ENCODE peak calls at places on chromosomes 5 and 9, in ten cellular contexts. T is lower lobe of right lung, S is IMR-90, C is HCT116, P is neural progenitor cell, W is pancreas, G is fibroblast of lung, N is body of pancreas, E is adrenal gland, K is RWPE2. M is an unnamed sample.

GRCh38 chr5:68086857-68087256 is 128.7 kb upstream of the PIK3R1 start:
- DNase-seq in W (no peak), K (no peak), E (peak; percentile 44), P (no peak), S (peak; percentile 81), N (no peak), G (peak; percentile 76), C (no peak), T (no peak), M (no peak)

GRCh38 chr9:128807827-128808226 is 10.5 kb upstream of the ENDOG start:
- DNase-seq in C (no peak), P (no peak), N (no peak), T (no peak), E (no peak), S (no peak), W (no peak), K (no peak), G (no peak), M (no peak)

GRCh38 chr5:14206028-14206725 is 63.0 kb downstream of the TRIO start:
- DNase-seq in G (no peak), C (no peak), S (no peak), N (no peak), T (no peak), E (no peak), W (no peak), P (no peak), K (no peak), M (no peak)

GRCh38 chr5:129506092-129506491 is 46.0 kb downstream of the ADAMTS19 start:
- DNase-seq in G (peak; percentile 50), E (no peak), C (no peak), P (no peak), S (peak; percentile 23), N (no peak), T (no peak), W (no peak), K (no peak), M (peak; percentile 69)

GRCh38 chr5:107431998-107432397 is 238.7 kb downstream of the EFNA5 start:
- DNase-seq in S (peak; percentile 63), C (no peak), E (no peak), G (peak; percentile 56), K (no peak), T (no peak), N (no peak), P (no peak), W (no peak), M (peak; percentile 46)

GRCh38 chr9:114521846-114522245 is 16.6 kb upstream of the WHRN start:
- DNase-seq in N (no peak), S (peak; percentile 21), C (no peak), P (no peak), K (no peak), G (no peak), T (no peak), E (no peak), W (no peak), M (no peak)

GRCh38 chr9:99823392-99824377 is 2.0 kb downstream of the NR4A3 start:
- DNase-seq in S (peak; percentile 47), N (peak; percentile 39), K (peak; percentile 64), E (peak; percentile 55), T (peak; percentile 60), P (peak; percentile 65), G (peak; percentile 53), C (no peak), W (peak; percentile 77), M (peak; percentile 32)

GRCh38 chr9:17480966-17481365 is 97.9 kb upstream of the SH3GL2 start:
- DNase-seq in S (no peak), P (no peak), K (peak; percentile 31), G (no peak), C (no peak), T (peak; percentile 41), N (no peak), E (no peak), W (peak; percentile 53), M (no peak)

GRCh38 chr5:132281856-132282614 is 12.2 kb upstream of the SLC22A4 start:
- DNase-seq in E (peak; percentile 8), W (no peak), S (no peak), K (no peak), G (no peak), P (no peak), T (no peak), C (no peak), N (no peak), M (no peak)

GRCh38 chr9:19788614-19789271 is at the start of gene SLC24A2:
- DNase-seq in G (no peak), E (no peak), P (peak; percentile 86), N (no peak), C (no peak), W (peak; percentile 54), K (no peak), S (no peak), T (no peak), M (no peak)

GRCh38 chr5:138721979-138722378 is 31.2 kb upstream of the CTNNA1 start:
- DNase-seq in P (no peak), E (no peak), W (no peak), K (no peak), T (no peak), G (no peak), N (no peak), S (no peak), C (no peak), M (no peak)

GRCh38 chr9:134626576-134627416 is 14.8 kb upstream of the COL5A1 start:
- DNase-seq in G (peak; percentile 45), E (no peak), S (peak; percentile 59), W (peak; percentile 20), P (no peak), T (no peak), N (peak; percentile 3), K (peak; percentile 59), C (no peak), M (no peak)

GRCh38 chr9:20209421-20210340 is 412.6 kb downstream of the MLLT3 start:
- DNase-seq in K (no peak), C (no peak), G (no peak), N (no peak), P (no peak), S (no peak), W (no peak), T (no peak), E (no peak), M (no peak)

GRCh38 chr9:16964228-16964627 is 93.8 kb upstream of the BNC2 start:
- DNase-seq in T (no peak), N (no peak), E (no peak), G (peak; percentile 100), K (peak; percentile 58), S (peak; percentile 100), W (no peak), P (no peak), C (peak; percentile 8), M (peak; percentile 95)

GRCh38 chr5:132215329-132215728 is 12.3 kb downstream of the P4HA2 start:
- DNase-seq in K (peak; percentile 98), C (no peak), G (peak; percentile 97), W (peak; percentile 88), T (peak; percentile 85), E (peak; percentile 94), S (peak; percentile 98), P (no peak), N (peak; percentile 97), M (peak; percentile 94)

GRCh38 chr5:111963555-111963954 is 206.6 kb upstream of the NREP start:
- DNase-seq in P (no peak), T (no peak), E (no peak), K (no peak), N (no peak), W (no peak), C (no peak), G (no peak), S (no peak), M (no peak)
- H3K4me1 ChIP-seq in P (no peaks in the 10 kb centered on the region), T (no peaks in the 10 kb centered on the region), E (no peaks in the 10 kb centered on the region), K (peaks cover 11% of the 10 kb centered on the region), N (no peaks in the 10 kb centered on the region), W (no peaks in the 10 kb centered on the region), C (no peaks in the 10 kb centered on the region), G (peaks cover 3% of the 10 kb centered on the region), S (peaks cover 8% of the 10 kb centered on the region), M (no peaks in the 10 kb centered on the region)

GRCh38 chr9:126938332-126938731 is 23.8 kb downstream of the RALGPS1 start:
- DNase-seq in K (no peak), C (no peak), N (no peak), E (peak; percentile 62), S (no peak), P (no peak), W (no peak), G (no peak), T (no peak), M (no peak)

GRCh38 chr9:126937444-126937843 is 22.9 kb downstream of the RALGPS1 start:
- DNase-seq in N (no peak), C (no peak), K (no peak), E (no peak), S (no peak), P (no peak), G (no peak), T (no peak), W (no peak), M (no peak)

GRCh38 chr9:126942369-126942768 is 27.8 kb downstream of the RALGPS1 start:
- DNase-seq in C (no peak), T (no peak), N (no peak), S (no peak), P (no peak), K (no peak), W (no peak), E (no peak), G (no peak), M (no peak)

GRCh38 chr9:126935630-126936029 is 21.0 kb downstream of the RALGPS1 start:
- DNase-seq in N (no peak), K (no peak), G (no peak), T (no peak), W (no peak), P (no peak), C (no peak), E (peak; percentile 62), S (peak; percentile 49), M (no peak)

DNA sequence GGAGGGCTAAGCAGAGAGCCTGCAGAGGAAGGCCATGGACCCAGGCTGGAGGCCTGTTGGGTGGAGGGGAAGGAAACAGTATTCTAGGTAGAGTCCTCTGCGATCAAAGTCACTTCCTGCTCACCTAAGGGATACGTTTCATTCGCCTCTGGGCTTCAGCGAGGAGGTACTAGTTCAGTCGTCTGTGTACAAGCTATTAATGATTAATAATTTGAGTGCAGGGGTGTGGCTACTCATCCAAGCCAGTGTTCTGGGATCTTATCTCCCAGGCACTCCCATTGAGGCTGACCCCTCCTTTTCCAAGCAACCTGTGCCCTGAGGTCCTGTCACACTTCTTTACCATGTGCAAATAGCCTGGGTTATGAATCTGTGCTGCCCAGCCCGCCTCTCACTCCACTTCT is 25.2 kb downstream of the RALGPS1 start:
- DNase-seq in W (no peak), K (no peak), N (peak; percentile 42), S (no peak), G (no peak), E (no peak), T (peak; percentile 58), P (no peak), C (no peak), M (no peak)
- H3K27ac ChIP-seq in W (peak overlapping the region; percentile 63), K (no peak overlapping the region), N (peak overlapping the region; percentile 54), S (no peak overlapping the region), G (no peak overlapping the region), E (no peak overlapping the region), T (peak overlapping the region; percentile 49), P (no peak overlapping the region), C (no peak overlapping the region), M (no peak overlapping the region)

GRCh38 chr5:61407706-61408105 is 75.6 kb downstream of the ZSWIM6 start:
- DNase-seq in C (no peak), P (no peak), K (no peak), W (no peak), T (no peak), S (no peak), G (no peak), N (no peak), E (no peak), M (no peak)
- TF ChIP-seq CTCF in C (no peak), P (no peak), K (no peak), W (no peak), T (no peak), S (no peak), G (no peak), N (no peak), E (no peak), M (no peak)

GRCh38 chr5:109931049-109931448 is 241.3 kb downstream of the MAN2A1 start:
- DNase-seq in N (no peak), P (no peak), S (no peak), E (no peak), G (no peak), T (no peak), W (no peak), K (no peak), C (no peak), M (no peak)
- H3K4me1 ChIP-seq in N (no peaks in the 10 kb centered on the region), P (no peaks in the 10 kb centered on the region), S (peaks cover 2% of the 10 kb centered on the region), E (no peaks in the 10 kb centered on the region), G (no peaks in the 10 kb centered on the region), T (no peaks in the 10 kb centered on the region), W (no peaks in the 10 kb centered on the region), K (no peaks in the 10 kb centered on the region), C (no peaks in the 10 kb centered on the region), M (no peaks in the 10 kb centered on the region)